ENCODE peak calls at places on chromosome 17, in seven cellular contexts. R, O, U, M, Y, L and P are unnamed samples.
A peak's percentile ranks its signal among the peaks of the same experiment; 100 is the strongest.

GRCh38 chr17:5238333-5238732 is 3.7 kb upstream of the SCIMP start:
- DNase-seq in M (no peak), R (no peak), O (no peak), Y (no peak), U (no peak), L (no peak), P (no peak)

GRCh38 chr17:6479626-6480324 is 35.5 kb downstream of the PIMREG start:
- DNase-seq in O (no peak), R (no peak), L (no peak), U (no peak), M (no peak), Y (no peak), P (no peak)

GRCh38 chr17:67994827-67995567 is 1.3 kb downstream of the C17orf58 start:
- DNase-seq in Y (peak; percentile 25), U (peak; percentile 78), R (peak; percentile 36), L (no peak), M (no peak), O (no peak), P (no peak)

GRCh38 chr17:51703364-51704341 is 443.3 kb downstream of the UTP18 start:
- DNase-seq in U (peak; percentile 77), M (no peak), Y (peak; percentile 73), R (no peak), L (peak; percentile 83), O (peak; percentile 82), P (no peak)

GRCh38 chr17:45171338-45172231 is 9.9 kb downstream of the HEXIM2 start:
- DNase-seq in L (peak; percentile 20), O (no peak), R (peak; percentile 83), Y (peak; percentile 27), U (peak; percentile 84), M (no peak), P (peak; percentile 64)

GRCh38 chr17:1607971-1608320 is 20.7 kb downstream of the SLC43A2 start:
- DNase-seq in U (no peak), M (no peak), Y (no peak), L (no peak), R (no peak), O (no peak), P (no peak)

GRCh38 chr17:74181341-74181740 is 22.1 kb upstream of the RPL38 start:
- DNase-seq in Y (no peak), L (no peak), M (no peak), R (no peak), O (no peak), U (no peak), P (no peak)

GRCh38 chr17:34171245-34171818 is 83.8 kb upstream of the CCL2 start:
- DNase-seq in U (peak; percentile 19), O (peak; percentile 52), L (peak; percentile 50), Y (peak; percentile 63), M (peak; percentile 72), R (peak; percentile 61), P (peak; percentile 71)

GRCh38 chr17:34314279-34314678 is 5.0 kb upstream of the CCL8 start:
- DNase-seq in U (no peak), O (peak; percentile 41), Y (no peak), M (no peak), L (peak; percentile 29), R (peak; percentile 26), P (no peak)

GRCh38 chr17:71655542-71655941 is 465.3 kb upstream of the SOX9 start:
- DNase-seq in R (no peak), M (no peak), U (no peak), L (no peak), O (no peak), Y (no peak), P (no peak)

GRCh38 chr17:7745748-7746470 is 28.4 kb downstream of the DNAH2 start:
- DNase-seq in L (no peak), R (no peak), U (peak; percentile 60), Y (no peak), O (no peak), M (no peak), P (no peak)

GRCh38 chr17:42129109-42129837 is 6.7 kb downstream of the HSPB9 start:
- DNase-seq in U (no peak), Y (no peak), L (no peak), R (no peak), O (peak; percentile 62), M (no peak), P (no peak)

GRCh38 chr17:46035112-46035818 is 36.2 kb downstream of the STH start:
- DNase-seq in Y (no peak), M (no peak), R (no peak), U (peak; percentile 31), O (no peak), L (no peak), P (no peak)

GRCh38 chr17:47724705-47725104 is 8.3 kb upstream of the TBX21 start:
- DNase-seq in L (no peak), Y (no peak), U (no peak), R (no peak), M (no peak), O (no peak), P (no peak)

GRCh38 chr17:38885728-38886642 is 16.1 kb downstream of the LASP1 start:
- DNase-seq in M (peak; percentile 51), Y (no peak), L (no peak), R (no peak), O (no peak), U (no peak), P (no peak)

GRCh38 chr17:38881600-38882191 is 11.8 kb downstream of the LASP1 start:
- DNase-seq in R (peak; percentile 68), O (peak; percentile 83), M (peak; percentile 91), U (no peak), Y (peak; percentile 52), L (peak; percentile 71), P (peak; percentile 73)

GRCh38 chr17:38886643-38887010 is 16.8 kb downstream of the LASP1 start:
- DNase-seq in U (no peak), Y (no peak), R (peak; percentile 68), O (no peak), L (no peak), M (no peak), P (no peak)

GRCh38 chr17:38885044-38885727 is 15.3 kb downstream of the LASP1 start:
- DNase-seq in Y (no peak), L (no peak), U (no peak), R (no peak), O (no peak), M (no peak), P (no peak)

DNA sequence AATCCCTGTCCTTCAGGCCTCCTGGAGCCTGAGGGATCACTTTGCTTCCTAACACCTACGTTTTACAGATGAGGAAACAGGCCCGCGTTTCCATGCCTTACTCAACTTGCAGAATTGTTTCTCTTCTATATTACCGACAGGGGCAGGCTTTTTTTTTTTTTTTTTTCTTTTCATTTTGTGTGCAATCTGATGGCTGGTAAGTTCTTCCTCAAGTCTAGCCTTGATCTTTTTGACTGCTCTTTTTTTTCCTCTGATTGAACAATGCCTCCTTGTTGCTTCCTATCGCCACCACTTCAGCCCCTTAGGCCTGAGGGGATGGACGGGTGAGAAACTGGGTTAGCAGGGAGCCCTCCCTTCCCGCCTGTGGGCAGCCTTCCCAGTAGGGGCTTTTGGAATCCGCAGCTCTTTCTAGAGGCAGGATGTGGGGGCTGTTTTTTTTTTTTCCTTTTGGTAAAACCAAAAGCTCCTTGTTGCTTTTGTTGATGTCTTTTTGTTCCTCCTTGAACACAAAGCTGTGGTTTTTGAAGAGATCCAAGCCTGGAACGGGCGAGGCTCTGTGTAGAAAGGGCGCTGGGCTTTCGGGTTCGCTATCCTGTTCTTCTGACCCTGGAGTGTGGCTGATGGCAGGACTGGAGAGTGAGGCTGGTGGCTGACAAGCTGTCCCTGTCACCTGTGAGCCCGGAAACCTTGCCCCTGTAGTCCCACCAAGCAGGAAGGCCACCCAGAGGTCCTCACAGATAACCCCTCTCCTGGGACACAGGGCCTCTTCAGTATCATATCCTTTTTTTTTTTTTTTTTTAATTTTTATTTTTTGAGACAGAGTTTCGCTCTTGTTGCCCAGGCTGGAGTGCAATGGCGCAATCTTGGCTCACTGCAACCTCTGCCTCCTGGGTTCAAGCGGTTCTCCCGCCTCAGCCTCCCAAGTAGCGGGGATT is 14.0 kb downstream of the LASP1 start:
- DNase-seq in O (no peak), U (peak; percentile 72), Y (no peak), M (no peak), R (no peak), L (peak; percentile 64), P (no peak)
- H3K4me1 ChIP-seq in O (peaks cover 70% of the 10 kb centered on the region), U (peaks cover 57% of the 10 kb centered on the region), Y (peaks cover 95% of the 10 kb centered on the region), M (peaks cover 15% of the 10 kb centered on the region), R (peaks cover 46% of the 10 kb centered on the region), L (peaks cover 89% of the 10 kb centered on the region), P (peaks cover 79% of the 10 kb centered on the region)

GRCh38 chr17:17080781-17081180 is 38.5 kb downstream of the MPRIP start:
- DNase-seq in R (no peak), M (no peak), O (peak; percentile 12), L (no peak), Y (no peak), U (no peak), P (peak; percentile 16)
- H3K4me1 ChIP-seq in R (peaks cover 16% of the 10 kb centered on the region), M (peaks cover under 1% of the 10 kb centered on the region), O (peaks cover 40% of the 10 kb centered on the region), L (peaks cover 80% of the 10 kb centered on the region), Y (peaks cover 57% of the 10 kb centered on the region), U (peaks cover 5% of the 10 kb centered on the region), P (peaks cover 41% of the 10 kb centered on the region)

DNA sequence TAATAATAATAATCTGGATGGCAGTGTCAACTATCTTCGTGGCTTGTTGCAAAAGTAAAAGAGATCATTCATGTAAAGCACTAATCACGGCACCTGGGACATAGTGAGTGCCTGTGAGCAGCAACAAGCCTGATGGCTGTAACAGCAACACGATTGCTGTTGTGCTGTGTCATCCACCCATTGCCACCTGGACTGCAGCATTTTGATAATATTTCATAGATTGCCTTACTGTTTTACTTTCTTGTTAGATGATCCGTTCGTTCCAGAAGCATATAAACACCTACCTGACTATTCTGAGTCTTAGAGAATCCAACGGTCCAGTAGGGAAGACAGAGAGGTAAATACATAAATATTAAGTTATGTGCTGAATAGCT is 3.1 kb upstream of the MRPS23 start:
- DNase-seq in U (no peak), O (no peak), L (no peak), R (no peak), Y (no peak), M (no peak), P (no peak)
- H3K4me1 ChIP-seq in U (peaks cover 15% of the 10 kb centered on the region), O (peaks cover 24% of the 10 kb centered on the region), L (peaks cover 61% of the 10 kb centered on the region), R (peaks cover 18% of the 10 kb centered on the region), Y (peaks cover 73% of the 10 kb centered on the region), M (peaks cover 8% of the 10 kb centered on the region), P (peaks cover 26% of the 10 kb centered on the region)

GRCh38 chr17:13538841-13539411 is 62.8 kb downstream of the HS3ST3A1 start:
- DNase-seq in U (no peak), O (no peak), M (no peak), L (no peak), R (no peak), Y (no peak), P (no peak)
- H3K4me1 ChIP-seq in U (peaks cover 12% of the 10 kb centered on the region), O (peaks cover 5% of the 10 kb centered on the region), M (no peaks in the 10 kb centered on the region), L (peaks cover 8% of the 10 kb centered on the region), R (no peaks in the 10 kb centered on the region), Y (no peaks in the 10 kb centered on the region), P (no peaks in the 10 kb centered on the region)